ENCODE peak calls at places on chromosomes 7 and 10, in six cellular contexts. One of them, this sample, is unnamed.
A peak's percentile ranks its signal among the peaks of the same experiment; 100 is the strongest.

GRCh38 chr10:106506509-106507265 is 657.8 kb downstream of the SORCS1 start:
- DNase-seq in natural killer cell: no peak
- DNase-seq in GM13976: no peak
- DNase-seq in fibroblast of lung: no peak
- DNase-seq in BE2C: no peak
- DNase-seq in heart left ventricle: no peak
- DNase-seq in this sample: no peak

GRCh38 chr7:90625562-90625961 is 29.4 kb downstream of the CDK14 start:
- DNase-seq in natural killer cell: no peak
- DNase-seq in GM13976: no peak
- DNase-seq in fibroblast of lung: peak; percentile 74
- DNase-seq in BE2C: peak; percentile 40
- DNase-seq in heart left ventricle: peak; percentile 42
- DNase-seq in this sample: no peak

GRCh38 chr7:35697414-35698175 is 2.7 kb upstream of the HERPUD2 start:
- DNase-seq in natural killer cell: no peak
- DNase-seq in GM13976: no peak
- DNase-seq in fibroblast of lung: peak; percentile 39
- DNase-seq in BE2C: no peak
- DNase-seq in heart left ventricle: no peak
- DNase-seq in this sample: no peak

GRCh38 chr10:12934777-12935176 is 66.7 kb downstream of the CCDC3 start:
- DNase-seq in natural killer cell: no peak
- DNase-seq in GM13976: no peak
- DNase-seq in fibroblast of lung: peak; percentile 38
- DNase-seq in BE2C: no peak
- DNase-seq in heart left ventricle: no peak
- DNase-seq in this sample: no peak

GRCh38 chr10:31033166-31033565 is 1.5 kb upstream of the ZNF438 start:
- DNase-seq in natural killer cell: no peak
- DNase-seq in GM13976: no peak
- DNase-seq in fibroblast of lung: no peak
- DNase-seq in BE2C: no peak
- DNase-seq in heart left ventricle: no peak
- DNase-seq in this sample: no peak

GRCh38 chr10:110765513-110766375 is 106.0 kb upstream of the PDCD4 start:
- DNase-seq in natural killer cell: no peak
- DNase-seq in GM13976: no peak
- DNase-seq in fibroblast of lung: peak; percentile 38
- DNase-seq in BE2C: no peak
- DNase-seq in heart left ventricle: no peak
- DNase-seq in this sample: no peak

GRCh38 chr7:1854521-1855395 is 184.7 kb downstream of the ELFN1 start:
- DNase-seq in natural killer cell: no peak
- DNase-seq in GM13976: no peak
- DNase-seq in fibroblast of lung: no peak
- DNase-seq in BE2C: peak; percentile 8
- DNase-seq in heart left ventricle: peak; percentile 22
- DNase-seq in this sample: peak; percentile 64

GRCh38 chr7:79176859-79177477 is 276.5 kb downstream of the MAGI2 start:
- DNase-seq in natural killer cell: no peak
- DNase-seq in GM13976: no peak
- DNase-seq in fibroblast of lung: peak; percentile 74
- DNase-seq in BE2C: peak; percentile 20
- DNase-seq in heart left ventricle: no peak
- DNase-seq in this sample: no peak

GRCh38 chr7:36301914-36302771 is 87.5 kb upstream of the ANLN start:
- DNase-seq in natural killer cell: no peak
- DNase-seq in GM13976: no peak
- DNase-seq in fibroblast of lung: no peak
- DNase-seq in BE2C: no peak
- DNase-seq in heart left ventricle: no peak
- DNase-seq in this sample: no peak

GRCh38 chr10:61047788-61048560 is 104.0 kb upstream of the RHOBTB1 start:
- DNase-seq in natural killer cell: no peak
- DNase-seq in GM13976: no peak
- DNase-seq in fibroblast of lung: no peak
- DNase-seq in BE2C: no peak
- DNase-seq in heart left ventricle: no peak
- DNase-seq in this sample: no peak

GRCh38 chr7:155948845-155949244 is 136.6 kb upstream of the SHH start:
- DNase-seq in natural killer cell: no peak
- DNase-seq in GM13976: no peak
- DNase-seq in fibroblast of lung: no peak
- DNase-seq in BE2C: no peak
- DNase-seq in heart left ventricle: no peak
- DNase-seq in this sample: no peak

GRCh38 chr10:65377687-65378086 is 1548.1 kb upstream of the LRRTM3 start:
- DNase-seq in natural killer cell: no peak
- DNase-seq in GM13976: no peak
- DNase-seq in fibroblast of lung: no peak
- DNase-seq in BE2C: no peak
- DNase-seq in heart left ventricle: no peak
- DNase-seq in this sample: no peak

GRCh38 chr10:42955493-42955889 is 121.4 kb upstream of the RET start:
- DNase-seq in natural killer cell: no peak
- DNase-seq in GM13976: no peak
- DNase-seq in fibroblast of lung: no peak
- DNase-seq in BE2C: no peak
- DNase-seq in heart left ventricle: peak; percentile 5
- DNase-seq in this sample: peak; percentile 57

GRCh38 chr10:62015994-62016393 is 114.5 kb downstream of the ARID5B start:
- DNase-seq in natural killer cell: no peak
- DNase-seq in GM13976: no peak
- DNase-seq in fibroblast of lung: peak; percentile 53
- DNase-seq in BE2C: peak; percentile 83
- DNase-seq in heart left ventricle: peak; percentile 33
- DNase-seq in this sample: no peak

GRCh38 chr7:76310102-76310957 is 7.9 kb downstream of the HSPB1 start:
- DNase-seq in natural killer cell: no peak
- DNase-seq in GM13976: no peak
- DNase-seq in fibroblast of lung: no peak
- DNase-seq in BE2C: peak; percentile 84
- DNase-seq in heart left ventricle: no peak
- DNase-seq in this sample: no peak

GRCh38 chr7:21844742-21845141 is 101.0 kb downstream of the CDCA7L start:
- DNase-seq in natural killer cell: no peak
- DNase-seq in GM13976: no peak
- DNase-seq in fibroblast of lung: peak; percentile 16
- DNase-seq in BE2C: no peak
- DNase-seq in heart left ventricle: no peak
- DNase-seq in this sample: no peak

GRCh38 chr7:84218681-84219080 is 24.1 kb upstream of the SEMA3A start:
- DNase-seq in natural killer cell: no peak
- DNase-seq in GM13976: no peak
- DNase-seq in fibroblast of lung: peak; percentile 76
- DNase-seq in BE2C: no peak
- DNase-seq in heart left ventricle: no peak
- DNase-seq in this sample: no peak

GRCh38 chr10:75042292-75042974 is 69.0 kb upstream of the SAMD8 start:
- DNase-seq in natural killer cell: no peak
- DNase-seq in GM13976: no peak
- DNase-seq in fibroblast of lung: peak; percentile 46
- DNase-seq in BE2C: no peak
- DNase-seq in heart left ventricle: no peak
- DNase-seq in this sample: no peak

DNA sequence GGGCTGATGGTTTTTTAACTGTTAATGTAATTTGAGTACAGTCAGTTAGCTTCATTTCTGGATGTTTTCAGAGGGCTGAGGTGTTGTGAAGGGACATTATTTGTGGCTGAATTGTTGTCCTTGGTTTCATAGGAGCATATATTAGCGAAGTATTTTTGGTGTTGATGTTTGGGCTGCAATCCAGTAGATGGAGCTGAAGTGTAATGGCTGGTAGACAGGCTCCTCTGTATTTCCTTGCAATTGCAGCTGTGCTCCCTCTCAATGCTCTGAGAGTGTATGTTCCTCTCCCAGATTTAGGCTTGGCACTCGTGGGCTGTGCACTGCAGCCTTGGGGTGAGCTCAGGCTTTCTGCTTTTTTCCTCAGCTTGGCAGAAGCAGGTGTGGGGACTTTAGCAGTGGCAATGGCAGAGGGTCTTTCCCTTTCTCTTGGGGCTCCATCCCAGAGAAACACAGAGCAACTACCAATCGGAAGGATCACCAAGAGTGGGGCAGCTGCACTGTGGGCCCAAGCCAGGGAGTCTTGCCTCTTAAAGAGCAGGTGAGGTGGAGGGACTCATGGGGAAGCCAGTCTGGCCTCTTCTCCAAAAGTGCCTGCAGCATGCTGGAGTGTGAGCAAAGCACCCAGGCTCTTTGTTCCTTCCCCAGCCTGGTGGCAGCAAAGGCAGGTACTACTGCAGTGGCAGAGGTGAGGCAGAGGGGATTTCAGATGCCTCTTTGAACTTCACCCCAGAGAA is 544.4 kb downstream of the SH2D4B start:
- DNase-seq in natural killer cell: no peak
- DNase-seq in GM13976: no peak
- DNase-seq in fibroblast of lung: no peak
- DNase-seq in BE2C: no peak
- DNase-seq in heart left ventricle: no peak
- DNase-seq in this sample: no peak
- TF ChIP-seq CTCF in natural killer cell: no peak
- TF ChIP-seq CTCF in GM13976: peak; percentile 22
- TF ChIP-seq CTCF in fibroblast of lung: no peak
- TF ChIP-seq CTCF in BE2C: peak; percentile 31
- TF ChIP-seq CTCF in heart left ventricle: no peak
- TF ChIP-seq CTCF in this sample: peak; percentile 55

GRCh38 chr7:5139998-5140397 is 50.0 kb upstream of the WIPI2 start:
- DNase-seq in natural killer cell: no peak
- DNase-seq in GM13976: peak; percentile 59
- DNase-seq in fibroblast of lung: peak; percentile 11
- DNase-seq in BE2C: peak; percentile 49
- DNase-seq in heart left ventricle: no peak
- DNase-seq in this sample: no peak

GRCh38 chr7:5143106-5143505 is 46.9 kb upstream of the WIPI2 start:
- DNase-seq in natural killer cell: no peak
- DNase-seq in GM13976: no peak
- DNase-seq in fibroblast of lung: no peak
- DNase-seq in BE2C: no peak
- DNase-seq in heart left ventricle: no peak
- DNase-seq in this sample: no peak

DNA sequence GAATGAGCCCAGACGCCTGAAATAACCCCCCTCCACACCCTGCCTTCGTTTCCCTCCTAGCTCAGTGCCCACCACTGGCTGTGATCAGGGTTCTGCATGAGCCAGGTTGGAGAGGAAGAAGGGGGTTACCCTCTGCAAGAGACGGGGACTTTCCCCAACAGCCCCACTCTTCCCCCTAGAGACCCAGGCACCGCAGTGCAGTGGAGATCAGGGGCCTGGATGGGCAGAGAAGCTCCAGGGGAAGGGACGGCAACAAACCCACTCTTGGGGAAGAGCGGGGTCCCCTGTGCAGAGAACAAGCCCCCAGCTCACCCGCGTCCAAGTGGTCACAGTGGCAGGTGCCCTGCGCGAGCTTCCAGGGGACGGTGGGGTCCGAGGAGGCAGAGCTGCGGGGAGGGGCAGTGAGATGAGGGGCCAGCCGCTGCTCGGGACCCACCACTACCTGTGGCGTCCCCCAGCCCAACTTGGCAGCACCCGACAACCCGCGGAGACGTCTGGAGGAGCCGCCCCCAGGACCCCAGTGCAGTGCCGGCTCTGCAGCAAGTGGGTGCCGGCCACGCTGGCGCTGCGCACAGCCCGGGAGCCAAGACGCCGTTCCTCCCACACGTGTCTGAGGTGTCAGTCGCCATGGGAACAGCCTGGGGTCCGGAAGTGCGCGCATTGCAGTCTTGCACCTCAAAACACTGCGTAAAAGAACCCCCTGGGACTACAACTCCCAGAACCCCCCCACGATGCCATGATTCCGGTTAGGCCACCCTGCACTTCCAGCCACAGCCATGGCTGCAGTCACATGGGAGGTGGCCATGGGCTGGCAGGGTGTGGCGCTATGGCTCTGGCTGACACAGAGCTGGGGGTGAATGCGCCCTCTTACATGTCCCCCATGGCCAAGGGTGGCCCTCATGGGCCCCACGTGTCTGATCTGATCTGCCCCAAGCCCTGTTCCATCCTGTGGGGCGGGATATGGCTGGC is 45.8 kb upstream of the WIPI2 start:
- DNase-seq in natural killer cell: peak; percentile 16
- DNase-seq in GM13976: peak; percentile 88
- DNase-seq in fibroblast of lung: no peak
- DNase-seq in BE2C: peak; percentile 15
- DNase-seq in heart left ventricle: no peak
- DNase-seq in this sample: no peak
- TF ChIP-seq CTCF in natural killer cell: no peak
- TF ChIP-seq CTCF in GM13976: no peak
- TF ChIP-seq CTCF in fibroblast of lung: no peak
- TF ChIP-seq CTCF in BE2C: no peak
- TF ChIP-seq CTCF in heart left ventricle: no peak
- TF ChIP-seq CTCF in this sample: no peak

GRCh38 chr10:69858201-69858600 is 56.5 kb downstream of the COL13A1 start:
- DNase-seq in natural killer cell: no peak
- DNase-seq in GM13976: no peak
- DNase-seq in fibroblast of lung: no peak
- DNase-seq in BE2C: no peak
- DNase-seq in heart left ventricle: no peak
- DNase-seq in this sample: no peak

GRCh38 chr10:69862882-69863530 is 61.3 kb downstream of the COL13A1 start:
- DNase-seq in natural killer cell: no peak
- DNase-seq in GM13976: no peak
- DNase-seq in fibroblast of lung: no peak
- DNase-seq in BE2C: no peak
- DNase-seq in heart left ventricle: no peak
- DNase-seq in this sample: no peak

GRCh38 chr10:69863580-69863979 is 61.9 kb downstream of the COL13A1 start:
- DNase-seq in natural killer cell: no peak
- DNase-seq in GM13976: no peak
- DNase-seq in fibroblast of lung: peak; percentile 47
- DNase-seq in BE2C: no peak
- DNase-seq in heart left ventricle: no peak
- DNase-seq in this sample: no peak

GRCh38 chr10:69861251-69862240 is 59.8 kb downstream of the COL13A1 start:
- DNase-seq in natural killer cell: no peak
- DNase-seq in GM13976: no peak
- DNase-seq in fibroblast of lung: peak; percentile 83
- DNase-seq in BE2C: peak; percentile 32
- DNase-seq in heart left ventricle: no peak
- DNase-seq in this sample: no peak

GRCh38 chr10:69860290-69860689 is 58.6 kb downstream of the COL13A1 start:
- DNase-seq in natural killer cell: no peak
- DNase-seq in GM13976: no peak
- DNase-seq in fibroblast of lung: no peak
- DNase-seq in BE2C: no peak
- DNase-seq in heart left ventricle: no peak
- DNase-seq in this sample: no peak
- TF ChIP-seq CTCF in natural killer cell: no peak
- TF ChIP-seq CTCF in GM13976: no peak
- TF ChIP-seq CTCF in fibroblast of lung: no peak
- TF ChIP-seq CTCF in BE2C: no peak
- TF ChIP-seq CTCF in heart left ventricle: no peak
- TF ChIP-seq CTCF in this sample: no peak

GRCh38 chr10:126207313-126207771 is 180.9 kb downstream of the ADAM12 start:
- DNase-seq in natural killer cell: no peak
- DNase-seq in GM13976: no peak
- DNase-seq in fibroblast of lung: peak; percentile 49
- DNase-seq in BE2C: no peak
- DNase-seq in heart left ventricle: no peak
- DNase-seq in this sample: no peak
- TF ChIP-seq CTCF in natural killer cell: no peak
- TF ChIP-seq CTCF in GM13976: no peak
- TF ChIP-seq CTCF in fibroblast of lung: no peak
- TF ChIP-seq CTCF in BE2C: no peak
- TF ChIP-seq CTCF in heart left ventricle: no peak
- TF ChIP-seq CTCF in this sample: no peak

GRCh38 chr7:34281260-34281659 is 375.9 kb downstream of the BMPER start:
- DNase-seq in natural killer cell: no peak
- DNase-seq in GM13976: no peak
- DNase-seq in fibroblast of lung: no peak
- DNase-seq in BE2C: no peak
- DNase-seq in heart left ventricle: no peak
- DNase-seq in this sample: no peak
- TF ChIP-seq CTCF in natural killer cell: no peak
- TF ChIP-seq CTCF in GM13976: no peak
- TF ChIP-seq CTCF in fibroblast of lung: no peak
- TF ChIP-seq CTCF in BE2C: peak; percentile 2
- TF ChIP-seq CTCF in heart left ventricle: no peak
- TF ChIP-seq CTCF in this sample: no peak

This sample was measured in type B pancreatic cell.